ENCODE peak calls at places on chromosomes 6 and 20, in four cellular contexts. X is heart left ventricle, D is A549, Y is tibial nerve. K is an unnamed sample.

GRCh38 chr6:116476021-116476678 is 15.0 kb downstream of the CALHM6 start:
- DNase-seq in D (no peak), Y (no peak), X (no peak), K (no peak)

GRCh38 chr6:166646716-166647115 is 19.7 kb upstream of the RPS6KA2 start:
- DNase-seq in X (no peak), Y (no peak), D (no peak), K (no peak)

GRCh38 chr6:105675715-105676397 is 273.0 kb upstream of the PREP start:
- DNase-seq in D (peak), Y (no peak), X (no peak), K (no peak)

GRCh38 chr6:15148356-15149058 is 97.4 kb upstream of the JARID2 start:
- DNase-seq in D (peak), Y (no peak), X (no peak), K (no peak)

GRCh38 chr6:14025160-14025559 is 92.4 kb upstream of the CD83 start:
- DNase-seq in Y (no peak), D (no peak), X (no peak), K (no peak)

GRCh38 chr6:22747576-22747975 is 178.2 kb downstream of the HDGFL1 start:
- DNase-seq in D (no peak), Y (no peak), X (no peak), K (no peak)

GRCh38 chr6:80767808-80768207 is 661.3 kb downstream of the BCKDHB start:
- DNase-seq in X (peak), Y (peak), D (no peak), K (peak)

GRCh38 chr6:127100510-127101140 is 17.8 kb upstream of the RSPO3 start:
- DNase-seq in Y (no peak), D (peak), X (no peak), K (no peak)

GRCh38 chr6:14983599-14984296 is 262.1 kb upstream of the JARID2 start:
- DNase-seq in Y (no peak), X (no peak), D (no peak), K (no peak)

GRCh38 chr6:15264902-15265761 is 19.3 kb downstream of the JARID2 start:
- DNase-seq in Y (no peak), D (no peak), X (peak), K (no peak)

GRCh38 chr6:53928641-53929339 is 134.0 kb downstream of the LRRC1 start:
- DNase-seq in X (no peak), D (no peak), Y (no peak), K (no peak)

GRCh38 chr20:57361517-57361916 is 10.5 kb downstream of the RAE1 start:
- DNase-seq in Y (no peak), D (no peak), X (no peak), K (no peak)

GRCh38 chr20:47358052-47358671 is 1.7 kb upstream of the ZMYND8 start:
- DNase-seq in Y (no peak), X (no peak), D (no peak), K (no peak)

GRCh38 chr20:20051767-20052073 is 546 bp downstream of the CRNKL1 start:
- DNase-seq in Y (no peak), D (no peak), X (no peak), K (no peak)

GRCh38 chr20:17500271-17500670 is 30.9 kb downstream of the BFSP1 start:
- DNase-seq in D (no peak), Y (no peak), X (no peak), K (peak)

GRCh38 chr20:48659888-48660287 is 167.9 kb downstream of the PREX1 start:
- DNase-seq in Y (no peak), X (no peak), D (no peak), K (no peak)

GRCh38 chr6:21992178-21992967 is 304.5 kb downstream of the PRL start:
- DNase-seq in Y (no peak), X (no peak), D (no peak), K (no peak)

GRCh38 chr6:106684011-106684410 is 54.6 kb downstream of the QRSL1 start:
- DNase-seq in D (no peak), X (no peak), Y (no peak), K (no peak)

GRCh38 chr6:97440590-97441176 is 157.7 kb upstream of the MMS22L start:
- DNase-seq in X (no peak), D (peak), Y (no peak), K (no peak)

GRCh38 chr20:37850724-37851123 is 52.2 kb upstream of the VSTM2L start:
- DNase-seq in D (no peak), X (no peak), Y (no peak), K (no peak)

GRCh38 chr20:56628015-56628872 is 862 bp upstream of the TFAP2C start:
- DNase-seq in Y (no peak), X (no peak), D (peak), K (no peak)

GRCh38 chr6:44071670-44072451 is 55.4 kb downstream of the MRPL14 start:
- DNase-seq in X (no peak), Y (no peak), D (no peak), K (no peak)

GRCh38 chr20:56504373-56505005 is 20.1 kb upstream of the FAM209A start:
- DNase-seq in D (no peak), X (no peak), Y (no peak), K (no peak)

GRCh38 chr6:47247227-47247797 is 62.4 kb downstream of the TNFRSF21 start:
- DNase-seq in X (peak), Y (peak), D (no peak), K (no peak)

GRCh38 chr20:61589055-61589385 is 337.0 kb downstream of the CDH4 start:
- DNase-seq in D (peak), Y (no peak), X (no peak), K (no peak)

GRCh38 chr6:15430181-15430580 is 184.3 kb downstream of the JARID2 start:
- DNase-seq in Y (no peak), D (no peak), X (no peak), K (no peak)

GRCh38 chr20:7348253-7348652 is 580.8 kb downstream of the BMP2 start:
- DNase-seq in X (no peak), Y (no peak), D (no peak), K (no peak)

GRCh38 chr6:138593100-138593877 is 94.0 kb upstream of the NHSL1 start:
- DNase-seq in X (peak), D (peak), Y (peak), K (no peak)

GRCh38 chr20:47252879-47253307 is 103.6 kb downstream of the ZMYND8 start:
- DNase-seq in D (no peak), Y (no peak), X (no peak), K (no peak)

GRCh38 chr6:141033101-141033500 is 1099.6 kb upstream of the GJE1 start:
- DNase-seq in X (no peak), Y (no peak), D (no peak), K (no peak)

GRCh38 chr20:42734660-42735368 is 454.9 kb downstream of the PTPRT start:
- DNase-seq in Y (no peak), D (no peak), X (no peak), K (peak)

GRCh38 chr20:53884859-53885654 is 185.3 kb downstream of the BCAS1 start:
- DNase-seq in D (no peak), X (no peak), Y (no peak), K (peak)

GRCh38 chr6:157715766-157716171 is 107.3 kb upstream of the SNX9 start:
- DNase-seq in Y (peak), X (peak), D (no peak), K (peak)

DNA sequence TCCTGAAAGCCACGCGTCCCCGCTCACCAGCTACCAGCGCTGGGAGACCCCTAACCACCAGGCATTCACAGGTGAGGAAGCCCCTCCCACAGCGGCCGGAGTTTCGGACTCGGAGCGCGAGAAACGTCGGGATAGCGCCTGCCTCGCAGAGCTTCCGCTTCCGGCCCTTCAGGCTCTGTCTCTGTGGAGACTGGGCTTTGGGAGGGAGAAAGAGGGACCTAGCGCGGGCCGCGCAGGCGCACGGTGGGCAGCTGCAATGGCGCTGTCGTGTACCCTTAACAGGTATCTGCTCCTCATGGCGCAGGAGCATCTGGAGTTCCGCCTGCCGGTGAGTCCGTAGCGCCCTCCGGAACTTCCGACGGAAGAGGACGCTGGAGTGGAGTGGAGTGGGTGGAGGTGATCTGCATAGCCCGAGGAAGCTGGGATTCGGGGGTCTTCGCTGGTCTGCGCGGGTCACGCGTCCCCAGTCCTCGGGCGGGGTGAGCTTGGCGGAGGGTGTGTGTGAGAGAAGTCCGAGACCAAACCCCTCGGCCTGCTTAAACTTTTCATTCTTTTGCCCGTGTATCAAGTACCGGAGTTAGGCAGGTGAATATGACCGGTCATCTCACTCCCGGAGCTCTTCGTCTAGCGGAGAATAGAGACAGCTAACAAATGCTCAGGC is at the start of gene TRMT11:
- DNase-seq in Y (peak), X (peak), D (peak), K (peak)
- TF ChIP-seq POLR2A in Y (peak), X (peak), D (peak), K (no peak)

DNA sequence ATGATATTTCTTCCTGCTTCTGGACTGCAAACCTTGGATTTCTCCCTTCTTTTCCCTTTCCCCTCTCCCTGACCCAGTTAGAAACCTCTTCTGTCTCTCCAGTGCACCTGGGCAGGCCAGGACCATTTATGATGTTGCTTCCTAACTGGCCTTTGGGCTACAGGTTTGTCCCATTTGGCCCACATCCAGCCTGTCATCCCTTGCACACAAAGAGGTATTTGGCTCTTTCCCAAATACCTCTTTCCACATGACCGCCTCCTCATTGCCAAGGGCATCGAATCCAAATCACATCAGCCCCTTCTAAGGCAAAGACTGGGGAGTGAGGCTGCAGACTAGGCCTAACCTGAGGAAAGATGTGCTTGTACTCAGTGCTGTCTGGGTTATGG is 13.6 kb downstream of the FGD2 start:
- DNase-seq in X (no peak), D (no peak), Y (no peak), K (no peak)
- H3K4me3 ChIP-seq in X (no peak), D (no peak), Y (no peak), K (no peak)

GRCh38 chr6:130366011-130366963 is at the start of gene TMEM200A:
- DNase-seq in Y (peak), D (no peak), X (peak), K (peak)
- TF ChIP-seq CTCF in Y (no peak), D (no peak), X (no peak), K (no peak)

DNA sequence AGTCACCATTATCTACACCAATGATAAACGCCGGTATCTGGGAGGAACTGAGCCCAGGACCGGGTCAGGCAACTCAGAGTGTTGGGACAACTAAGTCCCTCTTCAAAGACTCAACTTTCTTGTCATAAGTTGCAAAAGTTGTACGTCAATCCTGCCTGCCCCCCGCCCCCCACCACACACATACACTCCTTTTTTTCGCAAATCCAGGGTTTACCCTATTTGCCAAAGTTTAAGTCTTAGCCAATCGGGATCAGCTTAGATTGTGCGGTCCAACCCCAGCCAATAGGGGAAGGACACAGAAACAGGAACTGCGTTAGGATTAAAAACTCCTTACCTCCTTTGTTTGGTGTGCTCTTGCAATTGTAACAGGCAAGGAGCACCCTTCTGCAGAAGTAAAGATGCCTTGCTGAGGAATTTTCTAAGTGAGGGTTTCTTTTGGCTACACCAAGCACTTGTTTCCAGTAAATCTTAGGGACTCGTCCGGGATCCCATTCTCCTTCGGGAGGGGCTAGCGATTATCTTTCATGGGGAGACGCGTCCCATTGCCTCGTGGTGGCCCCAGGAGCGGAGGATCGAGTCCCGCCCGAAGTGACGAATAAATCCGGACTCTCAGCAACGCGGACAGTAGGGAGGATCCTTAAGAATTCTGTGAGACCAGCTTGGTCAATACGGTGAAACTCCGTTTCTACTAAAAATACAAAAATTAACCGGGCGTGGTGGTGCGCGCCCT is 69.3 kb upstream of the PRSS16 start:
- DNase-seq in D (peak), X (peak), Y (peak), K (peak)
- TF ChIP-seq POLR2A in D (no peak), X (peak), Y (peak), K (no peak)

DNA sequence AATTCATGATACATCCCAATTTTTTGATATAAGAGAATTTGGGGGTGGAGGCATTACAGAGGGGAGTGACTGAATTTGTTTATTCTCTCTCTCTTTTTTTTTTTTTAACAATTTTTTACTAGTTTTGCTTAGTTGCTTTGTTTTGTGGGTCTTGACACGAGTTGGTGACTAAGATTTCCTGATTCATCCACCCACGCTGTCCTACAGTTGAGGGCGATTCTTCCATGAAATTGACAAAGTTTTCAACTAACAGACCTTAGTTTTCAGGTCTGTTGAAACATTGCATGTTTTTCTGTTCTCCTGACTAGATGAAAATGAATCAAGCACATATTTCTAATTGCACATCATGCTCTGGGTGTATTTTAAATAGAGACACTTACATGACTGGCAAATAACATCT is 613.8 kb downstream of the TFAP2B start:
- DNase-seq in Y (no peak), X (no peak), D (no peak), K (no peak)
- H3K4me3 ChIP-seq in Y (no peak), X (no peak), D (no peak), K (no peak)

GRCh38 chr6:148749678-148750077 is 2.8 kb downstream of the UST start:
- DNase-seq in X (no peak), D (no peak), Y (no peak), K (no peak)

GRCh38 chr6:148745926-148746325 is 904 bp upstream of the UST start:
- DNase-seq in D (no peak), X (no peak), Y (no peak), K (no peak)

GRCh38 chr6:148746363-148747144 is at the start of gene UST:
- DNase-seq in Y (peak), X (peak), D (peak), K (peak)

GRCh38 chr6:148747145-148747492 is 289 bp downstream of the UST start:
- DNase-seq in Y (peak), D (no peak), X (peak), K (peak)

GRCh38 chr6:148747493-148748160 is 797 bp downstream of the UST start:
- DNase-seq in Y (peak), X (peak), D (peak), K (peak)
- TF ChIP-seq CTCF in Y (no peak), X (no peak), D (no peak), K (no peak)

DNA sequence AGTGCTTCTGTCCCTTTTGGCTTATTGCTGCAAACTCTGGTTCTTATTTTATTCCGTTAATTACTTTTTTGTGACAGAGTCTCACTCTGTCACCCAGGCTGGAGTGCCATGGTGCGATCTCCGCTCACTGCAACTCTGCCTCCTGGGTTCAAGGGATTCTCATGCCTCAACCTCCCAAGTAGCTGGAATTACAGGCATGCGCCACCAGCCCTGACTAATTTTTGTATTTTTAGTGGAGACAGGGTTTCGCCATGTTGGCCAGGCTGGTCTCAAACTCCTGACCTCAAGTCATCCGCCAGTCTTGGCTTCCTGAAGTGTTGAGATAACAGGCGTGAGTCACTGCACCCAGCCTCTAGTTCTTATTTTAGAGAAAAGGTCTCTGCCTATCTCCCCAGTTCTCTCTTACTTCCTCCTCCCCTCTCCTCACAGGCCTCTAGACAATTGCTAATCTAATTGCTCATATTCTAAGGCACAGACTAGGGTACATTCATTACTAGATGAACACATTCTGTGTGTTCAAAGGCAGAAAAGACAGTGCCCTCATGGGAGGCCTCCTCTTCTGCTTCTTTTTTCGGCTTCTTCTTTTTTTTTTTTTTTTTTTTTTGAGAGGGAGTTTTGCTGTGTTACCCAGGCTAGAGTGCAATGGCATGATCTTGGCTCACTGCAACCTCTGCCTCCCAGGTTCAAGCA is 27.0 kb downstream of the EDEM2 start:
- DNase-seq in Y (no peak), D (no peak), X (no peak), K (no peak)
- TF ChIP-seq POLR2A in Y (no peak), D (no peak), X (no peak), K (no peak)

DNA sequence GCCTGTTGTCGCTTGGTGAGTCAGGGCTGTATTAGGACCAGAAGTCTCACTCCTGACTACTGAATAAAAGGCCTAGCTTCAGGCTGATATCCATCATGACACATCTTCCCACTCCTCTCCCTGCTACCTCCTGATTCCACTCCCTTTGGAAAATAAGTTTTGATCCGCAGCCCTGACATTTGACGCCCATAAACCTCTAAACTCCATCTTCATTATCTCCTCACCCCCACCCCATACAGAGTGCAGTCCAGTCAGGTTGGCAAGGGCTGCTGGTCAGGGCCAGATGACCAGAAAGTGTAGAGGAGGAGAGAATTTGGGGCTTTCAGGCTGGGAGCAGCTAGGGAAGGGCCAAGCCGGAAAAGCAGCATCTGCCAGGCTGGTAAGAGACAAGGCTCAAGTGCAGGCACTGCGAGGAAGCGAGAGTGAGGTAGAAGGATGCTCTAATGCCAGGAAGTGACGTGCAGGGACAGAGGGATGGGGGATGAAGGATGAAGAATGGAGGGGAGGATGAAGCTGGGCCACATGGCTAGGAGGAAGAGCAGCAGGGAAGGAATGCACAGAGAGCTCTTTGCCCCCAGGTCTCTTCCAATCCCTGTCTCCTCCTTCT is 1.2 kb downstream of the GGT7 start:
- DNase-seq in D (no peak), Y (no peak), X (no peak), K (no peak)
- H3K4me3 ChIP-seq in D (no peak), Y (no peak), X (peak), K (no peak)

K was measured in lower leg skin.